ENCODE peak calls at places on chromosomes 5 and 9, in seven cellular contexts. One of them, this sample, is unnamed.
A peak's percentile ranks its signal among the peaks of the same experiment; 100 is the strongest.

GRCh38 chr5:101611039-101611438 is 685.0 kb downstream of the SLCO4C1 start:
- DNase-seq in body of pancreas: no peak
- DNase-seq in lung: no peak
- DNase-seq in CD8-positive, alpha-beta T cell: no peak
- DNase-seq in HCT116: no peak
- DNase-seq in heart right ventricle: no peak
- DNase-seq in mammary epithelial cell: no peak
- DNase-seq in this sample: no peak

GRCh38 chr5:149581931-149582768 is 852 bp downstream of the ARHGEF37 start:
- DNase-seq in body of pancreas: peak; percentile 64
- DNase-seq in CD8-positive, alpha-beta T cell: no peak
- DNase-seq in heart right ventricle: no peak
- DNase-seq in mammary epithelial cell: peak; percentile 60
- DNase-seq in lung: no peak
- DNase-seq in HCT116: no peak
- DNase-seq in this sample: no peak

GRCh38 chr5:36820900-36821299 is 55.7 kb upstream of the NIPBL start:
- DNase-seq in lung: no peak
- DNase-seq in mammary epithelial cell: no peak
- DNase-seq in heart right ventricle: no peak
- DNase-seq in HCT116: no peak
- DNase-seq in body of pancreas: no peak
- DNase-seq in CD8-positive, alpha-beta T cell: no peak
- DNase-seq in this sample: no peak

GRCh38 chr5:52638732-52639131 is 149.0 kb upstream of the ITGA1 start:
- DNase-seq in HCT116: no peak
- DNase-seq in lung: no peak
- DNase-seq in heart right ventricle: no peak
- DNase-seq in CD8-positive, alpha-beta T cell: no peak
- DNase-seq in body of pancreas: no peak
- DNase-seq in mammary epithelial cell: peak; percentile 1
- DNase-seq in this sample: no peak

GRCh38 chr5:65037845-65038815 is 269.4 kb downstream of the CWC27 start:
- DNase-seq in body of pancreas: peak; percentile 28
- DNase-seq in mammary epithelial cell: no peak
- DNase-seq in heart right ventricle: no peak
- DNase-seq in CD8-positive, alpha-beta T cell: no peak
- DNase-seq in HCT116: peak; percentile 65
- DNase-seq in lung: no peak
- DNase-seq in this sample: no peak

GRCh38 chr5:120228262-120229031 is 235.7 kb upstream of the PRR16 start:
- DNase-seq in body of pancreas: no peak
- DNase-seq in HCT116: peak; percentile 2
- DNase-seq in lung: no peak
- DNase-seq in heart right ventricle: no peak
- DNase-seq in CD8-positive, alpha-beta T cell: no peak
- DNase-seq in mammary epithelial cell: peak; percentile 29
- DNase-seq in this sample: no peak

GRCh38 chr9:36893911-36894310 is 140.2 kb downstream of the PAX5 start:
- DNase-seq in CD8-positive, alpha-beta T cell: no peak
- DNase-seq in mammary epithelial cell: no peak
- DNase-seq in heart right ventricle: no peak
- DNase-seq in body of pancreas: no peak
- DNase-seq in HCT116: no peak
- DNase-seq in lung: no peak
- DNase-seq in this sample: no peak

GRCh38 chr5:12023614-12024241 is 119.5 kb upstream of the CTNND2 start:
- DNase-seq in heart right ventricle: no peak
- DNase-seq in lung: no peak
- DNase-seq in CD8-positive, alpha-beta T cell: no peak
- DNase-seq in HCT116: no peak
- DNase-seq in mammary epithelial cell: peak; percentile 18
- DNase-seq in body of pancreas: peak; percentile 7
- DNase-seq in this sample: no peak

GRCh38 chr9:34405719-34406118 is 29.0 kb upstream of the MYORG start:
- DNase-seq in lung: no peak
- DNase-seq in body of pancreas: no peak
- DNase-seq in HCT116: no peak
- DNase-seq in heart right ventricle: no peak
- DNase-seq in CD8-positive, alpha-beta T cell: no peak
- DNase-seq in mammary epithelial cell: no peak
- DNase-seq in this sample: no peak

GRCh38 chr5:169697976-169698375 is 60.9 kb downstream of the DOCK2 start:
- DNase-seq in mammary epithelial cell: no peak
- DNase-seq in CD8-positive, alpha-beta T cell: no peak
- DNase-seq in HCT116: no peak
- DNase-seq in body of pancreas: no peak
- DNase-seq in heart right ventricle: no peak
- DNase-seq in lung: no peak
- DNase-seq in this sample: no peak

GRCh38 chr5:133714161-133714915 is 102.0 kb upstream of the FSTL4 start:
- DNase-seq in HCT116: no peak
- DNase-seq in lung: no peak
- DNase-seq in body of pancreas: no peak
- DNase-seq in heart right ventricle: no peak
- DNase-seq in mammary epithelial cell: no peak
- DNase-seq in CD8-positive, alpha-beta T cell: no peak
- DNase-seq in this sample: no peak

GRCh38 chr9:96067004-96067403 is 191.5 kb downstream of the ERCC6L2 start:
- DNase-seq in CD8-positive, alpha-beta T cell: no peak
- DNase-seq in heart right ventricle: peak; percentile 57
- DNase-seq in HCT116: no peak
- DNase-seq in lung: no peak
- DNase-seq in body of pancreas: no peak
- DNase-seq in mammary epithelial cell: no peak
- DNase-seq in this sample: no peak

GRCh38 chr9:128294142-128294541 is 18.1 kb downstream of the SWI5 start:
- DNase-seq in mammary epithelial cell: no peak
- DNase-seq in CD8-positive, alpha-beta T cell: no peak
- DNase-seq in HCT116: no peak
- DNase-seq in lung: no peak
- DNase-seq in body of pancreas: no peak
- DNase-seq in heart right ventricle: no peak
- DNase-seq in this sample: no peak

GRCh38 chr5:114412509-114413171 is 50.8 kb downstream of the KCNN2 start:
- DNase-seq in lung: no peak
- DNase-seq in CD8-positive, alpha-beta T cell: no peak
- DNase-seq in mammary epithelial cell: peak; percentile 78
- DNase-seq in HCT116: peak; percentile 12
- DNase-seq in body of pancreas: no peak
- DNase-seq in heart right ventricle: no peak
- DNase-seq in this sample: peak; percentile 28

GRCh38 chr5:11890777-11891176 is 13.5 kb downstream of the CTNND2 start:
- DNase-seq in HCT116: no peak
- DNase-seq in lung: no peak
- DNase-seq in body of pancreas: no peak
- DNase-seq in mammary epithelial cell: no peak
- DNase-seq in CD8-positive, alpha-beta T cell: no peak
- DNase-seq in heart right ventricle: no peak
- DNase-seq in this sample: no peak

GRCh38 chr5:33807771-33808170 is 84.0 kb downstream of the ADAMTS12 start:
- DNase-seq in heart right ventricle: no peak
- DNase-seq in HCT116: no peak
- DNase-seq in lung: no peak
- DNase-seq in CD8-positive, alpha-beta T cell: no peak
- DNase-seq in mammary epithelial cell: no peak
- DNase-seq in body of pancreas: no peak
- DNase-seq in this sample: no peak

GRCh38 chr5:170896779-170897178 is 35.0 kb downstream of the RANBP17 start:
- DNase-seq in body of pancreas: peak; percentile 50
- DNase-seq in lung: no peak
- DNase-seq in HCT116: no peak
- DNase-seq in CD8-positive, alpha-beta T cell: no peak
- DNase-seq in heart right ventricle: peak; percentile 14
- DNase-seq in mammary epithelial cell: no peak
- DNase-seq in this sample: no peak

GRCh38 chr5:68122439-68122906 is 93.1 kb upstream of the PIK3R1 start:
- DNase-seq in lung: no peak
- DNase-seq in heart right ventricle: no peak
- DNase-seq in CD8-positive, alpha-beta T cell: no peak
- DNase-seq in body of pancreas: peak; percentile 34
- DNase-seq in HCT116: no peak
- DNase-seq in mammary epithelial cell: no peak
- DNase-seq in this sample: no peak

GRCh38 chr5:111606194-111606593 is 93.9 kb upstream of the STARD4 start:
- DNase-seq in mammary epithelial cell: no peak
- DNase-seq in lung: no peak
- DNase-seq in heart right ventricle: no peak
- DNase-seq in CD8-positive, alpha-beta T cell: no peak
- DNase-seq in HCT116: no peak
- DNase-seq in body of pancreas: no peak
- DNase-seq in this sample: no peak

GRCh38 chr5:93604119-93604963 is 21.3 kb downstream of the NR2F1 start:
- DNase-seq in body of pancreas: no peak
- DNase-seq in heart right ventricle: no peak
- DNase-seq in CD8-positive, alpha-beta T cell: no peak
- DNase-seq in lung: no peak
- DNase-seq in HCT116: no peak
- DNase-seq in mammary epithelial cell: no peak
- DNase-seq in this sample: no peak

GRCh38 chr5:81021486-81021885 is 61.3 kb downstream of the RASGRF2 start:
- DNase-seq in heart right ventricle: no peak
- DNase-seq in HCT116: no peak
- DNase-seq in CD8-positive, alpha-beta T cell: no peak
- DNase-seq in mammary epithelial cell: peak; percentile 30
- DNase-seq in lung: no peak
- DNase-seq in body of pancreas: no peak
- DNase-seq in this sample: peak; percentile 29

GRCh38 chr9:33164138-33164809 is 2.9 kb downstream of the B4GALT1 start:
- DNase-seq in HCT116: no peak
- DNase-seq in lung: no peak
- DNase-seq in heart right ventricle: no peak
- DNase-seq in body of pancreas: no peak
- DNase-seq in mammary epithelial cell: no peak
- DNase-seq in CD8-positive, alpha-beta T cell: no peak
- DNase-seq in this sample: no peak

GRCh38 chr5:160341309-160341874 is 29.0 kb upstream of the CCNJL start:
- DNase-seq in mammary epithelial cell: no peak
- DNase-seq in CD8-positive, alpha-beta T cell: no peak
- DNase-seq in HCT116: no peak
- DNase-seq in body of pancreas: no peak
- DNase-seq in heart right ventricle: no peak
- DNase-seq in lung: no peak
- DNase-seq in this sample: no peak

GRCh38 chr9:89549031-89549644 is 51.2 kb upstream of the SEMA4D start:
- DNase-seq in body of pancreas: peak; percentile 83
- DNase-seq in mammary epithelial cell: peak; percentile 39
- DNase-seq in heart right ventricle: peak; percentile 81
- DNase-seq in HCT116: peak; percentile 52
- DNase-seq in CD8-positive, alpha-beta T cell: peak; percentile 89
- DNase-seq in lung: peak; percentile 81
- DNase-seq in this sample: no peak

GRCh38 chr9:100575765-100576368 is 2.0 kb upstream of the CAVIN4 start:
- DNase-seq in body of pancreas: no peak
- DNase-seq in heart right ventricle: no peak
- DNase-seq in mammary epithelial cell: peak; percentile 64
- DNase-seq in lung: no peak
- DNase-seq in HCT116: no peak
- DNase-seq in CD8-positive, alpha-beta T cell: no peak
- DNase-seq in this sample: no peak

GRCh38 chr5:128305341-128305740 is 221.8 kb downstream of the SLC12A2 start:
- DNase-seq in mammary epithelial cell: no peak
- DNase-seq in lung: no peak
- DNase-seq in body of pancreas: no peak
- DNase-seq in HCT116: no peak
- DNase-seq in heart right ventricle: no peak
- DNase-seq in CD8-positive, alpha-beta T cell: no peak
- DNase-seq in this sample: no peak
- H3K36me3 ChIP-seq in mammary epithelial cell: peaks cover 33% of the 10 kb centered on the region
- H3K36me3 ChIP-seq in lung: peaks cover 10% of the 10 kb centered on the region
- H3K36me3 ChIP-seq in body of pancreas: no peaks in the 10 kb centered on the region
- H3K36me3 ChIP-seq in HCT116: no peaks in the 10 kb centered on the region
- H3K36me3 ChIP-seq in heart right ventricle: peaks cover 4% of the 10 kb centered on the region
- H3K36me3 ChIP-seq in CD8-positive, alpha-beta T cell: no peaks in the 10 kb centered on the region
- H3K36me3 ChIP-seq in this sample: no peaks in the 10 kb centered on the region

GRCh38 chr5:176530983-176531901 is 6.0 kb downstream of the RNF44 start:
- DNase-seq in mammary epithelial cell: no peak
- DNase-seq in lung: no peak
- DNase-seq in HCT116: no peak
- DNase-seq in body of pancreas: no peak
- DNase-seq in heart right ventricle: no peak
- DNase-seq in CD8-positive, alpha-beta T cell: no peak
- DNase-seq in this sample: no peak

GRCh38 chr5:176529116-176529823 is 7.9 kb downstream of the RNF44 start:
- DNase-seq in HCT116: no peak
- DNase-seq in CD8-positive, alpha-beta T cell: no peak
- DNase-seq in heart right ventricle: no peak
- DNase-seq in lung: no peak
- DNase-seq in mammary epithelial cell: no peak
- DNase-seq in body of pancreas: no peak
- DNase-seq in this sample: no peak

GRCh38 chr5:176528761-176529115 is 8.5 kb downstream of the RNF44 start:
- DNase-seq in mammary epithelial cell: no peak
- DNase-seq in body of pancreas: no peak
- DNase-seq in HCT116: no peak
- DNase-seq in lung: no peak
- DNase-seq in CD8-positive, alpha-beta T cell: no peak
- DNase-seq in heart right ventricle: no peak
- DNase-seq in this sample: no peak

GRCh38 chr5:176530406-176530982 is 6.7 kb downstream of the RNF44 start:
- DNase-seq in CD8-positive, alpha-beta T cell: no peak
- DNase-seq in mammary epithelial cell: no peak
- DNase-seq in body of pancreas: no peak
- DNase-seq in lung: no peak
- DNase-seq in HCT116: no peak
- DNase-seq in heart right ventricle: no peak
- DNase-seq in this sample: no peak

GRCh38 chr5:176529824-176530195 is 7.4 kb downstream of the RNF44 start:
- DNase-seq in lung: no peak
- DNase-seq in body of pancreas: no peak
- DNase-seq in CD8-positive, alpha-beta T cell: peak; percentile 72
- DNase-seq in mammary epithelial cell: no peak
- DNase-seq in heart right ventricle: no peak
- DNase-seq in HCT116: no peak
- DNase-seq in this sample: no peak
- H3K36me3 ChIP-seq in lung: peaks cover 7% of the 10 kb centered on the region
- H3K36me3 ChIP-seq in body of pancreas: peaks cover 33% of the 10 kb centered on the region
- H3K36me3 ChIP-seq in CD8-positive, alpha-beta T cell: peaks cover 35% of the 10 kb centered on the region
- H3K36me3 ChIP-seq in mammary epithelial cell: peaks cover 9% of the 10 kb centered on the region
- H3K36me3 ChIP-seq in heart right ventricle: peaks cover 61% of the 10 kb centered on the region
- H3K36me3 ChIP-seq in HCT116: peaks cover 3% of the 10 kb centered on the region
- H3K36me3 ChIP-seq in this sample: peaks cover 5% of the 10 kb centered on the region

GRCh38 chr5:79318935-79319614 is 83.1 kb downstream of the JMY start:
- DNase-seq in mammary epithelial cell: peak; percentile 83
- DNase-seq in heart right ventricle: no peak
- DNase-seq in body of pancreas: no peak
- DNase-seq in lung: no peak
- DNase-seq in CD8-positive, alpha-beta T cell: no peak
- DNase-seq in HCT116: peak; percentile 7
- DNase-seq in this sample: peak; percentile 65
- H3K36me3 ChIP-seq in mammary epithelial cell: peaks cover 6% of the 10 kb centered on the region
- H3K36me3 ChIP-seq in heart right ventricle: peaks cover 99% of the 10 kb centered on the region
- H3K36me3 ChIP-seq in body of pancreas: peaks cover 12% of the 10 kb centered on the region
- H3K36me3 ChIP-seq in lung: peaks cover 19% of the 10 kb centered on the region
- H3K36me3 ChIP-seq in CD8-positive, alpha-beta T cell: peaks cover 27% of the 10 kb centered on the region
- H3K36me3 ChIP-seq in HCT116: peaks cover 8% of the 10 kb centered on the region
- H3K36me3 ChIP-seq in this sample: no peaks in the 10 kb centered on the region

DNA sequence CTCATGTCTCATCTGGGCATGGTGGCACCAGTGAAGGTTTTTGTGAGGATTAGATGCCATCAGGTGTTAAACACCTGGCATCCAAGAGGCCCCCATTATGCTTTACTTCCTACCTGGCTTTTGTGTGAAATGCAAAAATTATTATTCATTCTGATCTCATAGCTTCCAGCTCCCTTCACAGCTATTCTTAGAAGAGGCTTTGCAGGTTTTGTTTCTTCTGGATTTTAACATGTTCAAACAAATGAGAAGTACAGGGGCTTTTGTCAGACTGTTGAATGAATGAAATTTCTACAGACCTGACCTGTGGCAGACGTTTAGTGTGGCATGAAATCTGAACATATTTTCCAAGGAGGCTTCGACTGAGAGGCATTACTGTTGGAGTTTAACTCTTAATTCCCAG is 14.3 kb upstream of the CORO2A start:
- DNase-seq in HCT116: no peak
- DNase-seq in mammary epithelial cell: no peak
- DNase-seq in heart right ventricle: no peak
- DNase-seq in lung: no peak
- DNase-seq in CD8-positive, alpha-beta T cell: no peak
- DNase-seq in body of pancreas: no peak
- DNase-seq in this sample: no peak
- H3K36me3 ChIP-seq in HCT116: no peaks in the 10 kb centered on the region
- H3K36me3 ChIP-seq in mammary epithelial cell: peaks cover 35% of the 10 kb centered on the region
- H3K36me3 ChIP-seq in heart right ventricle: peaks cover 26% of the 10 kb centered on the region
- H3K36me3 ChIP-seq in lung: no peaks in the 10 kb centered on the region
- H3K36me3 ChIP-seq in CD8-positive, alpha-beta T cell: no peaks in the 10 kb centered on the region
- H3K36me3 ChIP-seq in body of pancreas: no peaks in the 10 kb centered on the region
- H3K36me3 ChIP-seq in this sample: peaks cover 2% of the 10 kb centered on the region